ENCODE peak calls at places on chromosomes 2 and 18, in five cellular contexts. M, P, T, Y and R are unnamed samples.

GRCh38 chr2:212294816-212295215 is 243.8 kb downstream of the ERBB4 start:
- DNase-seq in M (no peak), P (peak), T (no peak), Y (no peak), R (no peak)

GRCh38 chr2:223797073-223797472 is 40.3 kb downstream of the AP1S3 start:
- DNase-seq in M (no peak), P (no peak), T (no peak), Y (no peak), R (no peak)

GRCh38 chr18:741931-742512 is 29.6 kb upstream of the ENOSF1 start:
- DNase-seq in M (no peak), P (peak), T (no peak), Y (no peak), R (peak)

GRCh38 chr18:69936191-69936558 is 11.5 kb downstream of the CD226 start:
- DNase-seq in M (no peak), P (no peak), T (no peak), Y (no peak), R (no peak)

GRCh38 chr18:23502516-23503037 is 734 bp upstream of the RMC1 start:
- DNase-seq in M (no peak), P (no peak), T (no peak), Y (no peak), R (no peak)

GRCh38 chr2:24623535-24623934 is 132.5 kb downstream of the NCOA1 start:
- DNase-seq in M (no peak), P (no peak), T (no peak), Y (no peak), R (no peak)

GRCh38 chr2:15633043-15633970 is 41.6 kb downstream of the DDX1 start:
- DNase-seq in M (no peak), P (no peak), T (no peak), Y (no peak), R (no peak)

GRCh38 chr2:190452433-190452832 is 44.3 kb downstream of the MFSD6 start:
- DNase-seq in M (no peak), P (no peak), T (no peak), Y (no peak), R (no peak)

GRCh38 chr18:9335255-9336045 is 877 bp downstream of the TWSG1 start:
- DNase-seq in M (peak), P (no peak), T (no peak), Y (no peak), R (no peak)

GRCh38 chr2:151289972-151290335 is 486 bp upstream of the NMI start:
- DNase-seq in M (peak), P (no peak), T (no peak), Y (no peak), R (no peak)

GRCh38 chr2:217818293-217818850 is 184.4 kb downstream of the TNS1 start:
- DNase-seq in M (no peak), P (no peak), T (no peak), Y (no peak), R (no peak)

GRCh38 chr2:53697686-53698085 is 69.9 kb upstream of the CHAC2 start:
- DNase-seq in M (no peak), P (no peak), T (no peak), Y (no peak), R (no peak)

GRCh38 chr2:63023444-63023843 is 27.2 kb upstream of the OTX1 start:
- DNase-seq in M (no peak), P (peak), T (no peak), Y (no peak), R (no peak)

GRCh38 chr18:59881728-59882685 is 17.8 kb upstream of the PMAIP1 start:
- DNase-seq in M (no peak), P (no peak), T (peak), Y (no peak), R (no peak)

GRCh38 chr2:216057688-216058193 is 23.9 kb downstream of the PECR start:
- DNase-seq in M (peak), P (no peak), T (peak), Y (peak), R (peak)

GRCh38 chr2:36352024-36352398 is 3.6 kb upstream of the CRIM1 start:
- DNase-seq in M (no peak), P (peak), T (no peak), Y (no peak), R (peak)

GRCh38 chr2:41597672-41598071 is 450.1 kb upstream of the PKDCC start:
- DNase-seq in M (no peak), P (no peak), T (no peak), Y (no peak), R (no peak)

GRCh38 chr18:70334264-70334663 is 45.4 kb downstream of the SOCS6 start:
- DNase-seq in M (no peak), P (no peak), T (no peak), Y (no peak), R (no peak)

GRCh38 chr2:240919786-240920782 is 13.9 kb downstream of the CROCC2 start:
- DNase-seq in M (no peak), P (no peak), T (peak), Y (peak), R (no peak)

GRCh38 chr2:119888673-119889072 is 124.2 kb upstream of the EPB41L5 start:
- DNase-seq in M (no peak), P (no peak), T (no peak), Y (no peak), R (no peak)

GRCh38 chr2:127508621-127509034 is 17.7 kb downstream of the IWS1 start:
- DNase-seq in M (no peak), P (peak), T (no peak), Y (no peak), R (no peak)

GRCh38 chr2:203510941-203511305 is 24.2 kb downstream of the RAPH1 start:
- DNase-seq in M (no peak), P (no peak), T (no peak), Y (no peak), R (no peak)

GRCh38 chr2:10738192-10738591 is 16.8 kb downstream of the ATP6V1C2 start:
- DNase-seq in M (no peak), P (no peak), T (no peak), Y (no peak), R (no peak)

GRCh38 chr2:111900859-111901258 is 2.5 kb downstream of the MERTK start:
- DNase-seq in M (no peak), P (no peak), T (no peak), Y (no peak), R (no peak)

GRCh38 chr18:46939998-46940571 is 22.7 kb downstream of the KATNAL2 start:
- DNase-seq in M (no peak), P (no peak), T (no peak), Y (no peak), R (no peak)